ENCODE peak calls at places on chromosomes 7 and 10, in nine cellular contexts. P is A549, H is transverse colon, E is GM12878, Y is ovary, T is sigmoid colon, Z is suprapubic skin, S is stomach, X is upper lobe of left lung. M is an unnamed sample.

GRCh38 chr10:45463244-45464116 is 89.5 kb downstream of the ALOX5 start:
- DNase-seq in Z (no peak), X (no peak), E (no peak), Y (no peak), H (no peak), P (no peak), T (no peak), S (no peak), M (no peak)

GRCh38 chr7:134548877-134549276 is at the start of gene AKR1B15:
- DNase-seq in T (no peak), X (no peak), P (peak), Y (no peak), H (no peak), Z (no peak), E (peak), S (no peak), M (peak)

GRCh38 chr10:73899401-73899780 is 11.5 kb upstream of the PLAU start:
- DNase-seq in P (no peak), E (no peak), Y (no peak), S (no peak), Z (no peak), X (no peak), T (no peak), H (no peak), M (no peak)

GRCh38 chr7:5693529-5693928 is 87.9 kb downstream of the RNF216 start:
- DNase-seq in Z (no peak), T (peak), Y (no peak), X (peak), P (peak), E (peak), H (no peak), S (no peak), M (no peak)

GRCh38 chr10:62812672-62813439 is 3.3 kb downstream of the EGR2 start:
- DNase-seq in S (no peak), P (no peak), T (no peak), Z (no peak), Y (no peak), H (no peak), X (no peak), E (no peak), M (no peak)

GRCh38 chr7:131507592-131508331 is 48.7 kb downstream of the PODXL start:
- DNase-seq in S (peak), E (no peak), Y (peak), X (peak), T (peak), H (peak), P (peak), Z (peak), M (peak)

GRCh38 chr10:4082851-4083250 is 297.8 kb upstream of the KLF6 start:
- DNase-seq in T (no peak), S (no peak), Y (peak), H (no peak), P (no peak), E (no peak), Z (no peak), X (no peak), M (no peak)

GRCh38 chr7:36583318-36583717 is 141.0 kb downstream of the AOAH start:
- DNase-seq in Z (no peak), H (no peak), T (no peak), E (no peak), P (no peak), Y (no peak), X (no peak), S (no peak), M (no peak)

GRCh38 chr10:11011966-11012365 is 5.7 kb upstream of the CELF2 start:
- DNase-seq in X (no peak), E (no peak), H (no peak), S (no peak), P (no peak), Z (no peak), T (no peak), Y (no peak), M (no peak)

GRCh38 chr7:2165610-2166594 is 66.8 kb downstream of the MAD1L1 start:
- DNase-seq in Z (no peak), P (no peak), X (no peak), Y (no peak), H (no peak), T (no peak), S (no peak), E (peak), M (no peak)

GRCh38 chr10:130686680-130687300 is 550.6 kb downstream of the GLRX3 start:
- DNase-seq in X (no peak), Y (no peak), E (no peak), S (no peak), T (no peak), H (no peak), Z (no peak), P (peak), M (no peak)

GRCh38 chr10:16848562-16849154 is 31.4 kb upstream of the RSU1 start:
- DNase-seq in E (no peak), S (no peak), T (no peak), Y (no peak), P (no peak), Z (no peak), H (no peak), X (no peak), M (no peak)

GRCh38 chr7:107318523-107319160 is 149.8 kb downstream of the HBP1 start:
- DNase-seq in P (peak), E (no peak), H (no peak), T (no peak), Y (no peak), S (no peak), Z (no peak), X (no peak), M (no peak)

GRCh38 chr10:101132636-101133473 is 1.8 kb downstream of the TLX1 start:
- DNase-seq in S (no peak), E (no peak), Y (no peak), T (peak), H (no peak), Z (no peak), P (no peak), X (no peak), M (no peak)

GRCh38 chr7:24730018-24730369 is 27.3 kb downstream of the GSDME start:
- DNase-seq in E (no peak), H (no peak), Z (no peak), X (no peak), P (no peak), T (no peak), Y (no peak), S (no peak), M (no peak)

GRCh38 chr7:24729365-24730017 is 27.8 kb downstream of the GSDME start:
- DNase-seq in S (no peak), T (no peak), E (no peak), Z (no peak), X (no peak), P (no peak), Y (no peak), H (no peak), M (no peak)

GRCh38 chr7:24728121-24728500 is 29.2 kb downstream of the GSDME start:
- DNase-seq in Y (peak), Z (no peak), S (no peak), T (no peak), P (no peak), E (no peak), X (no peak), H (no peak), M (no peak)

GRCh38 chr7:24727165-24728120 is 29.8 kb downstream of the GSDME start:
- DNase-seq in Z (no peak), P (no peak), X (no peak), S (no peak), E (no peak), Y (peak), H (no peak), T (no peak), M (no peak)

GRCh38 chr7:24728503-24729364 is 28.5 kb downstream of the GSDME start:
- DNase-seq in Y (no peak), E (no peak), T (no peak), P (no peak), H (no peak), S (no peak), X (no peak), Z (no peak), M (no peak)
- TF ChIP-seq EP300 in Y (no peak), E (no peak), T (no peak), P (no peak), H (no peak), S (no peak), X (no peak), Z (no peak), M (no peak)

DNA sequence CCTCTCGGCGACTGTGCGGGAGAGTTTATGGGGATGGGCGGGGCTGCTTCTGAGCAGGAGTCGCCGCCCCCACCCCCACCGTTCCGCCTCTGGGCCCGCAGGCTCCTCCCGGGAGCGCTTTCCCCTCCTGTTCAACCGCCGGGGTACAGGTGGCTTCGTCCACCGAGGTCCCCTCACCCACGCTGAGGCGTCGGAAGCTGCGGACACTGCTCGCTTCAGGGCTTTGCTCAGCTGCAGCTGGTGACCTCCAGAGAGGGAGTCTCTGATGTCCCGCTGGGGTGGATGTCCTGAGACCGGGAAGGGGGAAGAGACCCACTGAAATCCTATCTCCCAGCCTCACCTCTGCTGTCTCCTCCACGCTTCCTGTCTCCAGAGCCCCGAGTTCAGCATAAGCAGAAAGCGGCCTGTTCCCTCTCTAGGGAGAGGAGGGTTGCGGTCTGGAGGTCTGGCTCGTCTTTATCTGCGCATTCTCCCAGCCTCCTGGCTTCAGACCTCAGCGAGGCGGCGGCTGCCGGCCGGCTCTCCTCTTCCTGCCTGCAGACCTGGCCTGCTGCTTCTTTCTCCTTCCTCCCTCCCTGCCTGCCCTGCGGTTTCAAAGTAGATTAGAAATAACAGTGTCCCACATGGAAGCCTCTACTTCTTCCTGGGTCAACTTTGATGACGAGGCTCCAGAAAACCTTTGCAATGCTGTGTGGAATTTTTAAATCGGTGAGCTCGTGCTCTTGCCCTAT is 1.8 kb downstream of the CYP2E1 start:
- DNase-seq in T (no peak), P (no peak), Y (no peak), E (no peak), Z (no peak), H (no peak), S (peak), X (no peak), M (no peak)
- TF ChIP-seq POLR2A in T (no peak), P (no peak), Y (no peak), E (no peak), Z (no peak), H (no peak), S (no peak), X (no peak), M (no peak)

DNA sequence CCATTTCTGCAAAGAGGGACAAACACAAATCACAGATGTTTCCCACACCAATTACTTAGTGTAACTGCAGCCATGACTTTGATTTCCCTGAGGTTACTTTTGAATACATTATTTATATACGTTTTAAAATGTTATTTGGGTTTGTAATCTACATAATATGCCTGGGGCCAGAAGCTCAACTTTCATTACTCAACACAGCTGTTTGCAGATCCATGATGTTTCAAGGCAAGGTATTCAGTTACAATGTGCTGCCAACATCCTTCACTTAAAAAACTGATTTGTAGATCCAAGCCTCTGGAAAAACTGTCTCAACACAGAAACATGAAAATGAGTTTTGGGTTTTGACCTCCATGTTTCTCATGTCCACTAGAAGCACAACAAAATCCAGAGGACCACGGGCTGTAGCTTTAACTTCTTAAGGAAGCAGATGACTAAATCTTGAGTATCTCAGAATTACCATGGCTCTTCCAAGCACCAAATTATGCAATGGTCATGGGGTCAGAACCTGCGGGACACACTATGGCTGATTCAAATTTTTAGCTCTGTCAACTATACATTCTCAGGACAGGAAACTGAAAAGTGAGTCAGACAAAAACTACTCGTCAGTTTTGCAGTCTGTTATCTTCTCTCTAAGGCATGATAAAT is 247.0 kb upstream of the GRB10 start:
- DNase-seq in Z (no peak), Y (no peak), T (no peak), X (no peak), E (no peak), S (no peak), P (no peak), H (no peak), M (no peak)
- H3K4me3 ChIP-seq in Z (no peak), Y (no peak), T (no peak), X (no peak), E (no peak), S (no peak), P (no peak), H (no peak), M (no peak)

DNA sequence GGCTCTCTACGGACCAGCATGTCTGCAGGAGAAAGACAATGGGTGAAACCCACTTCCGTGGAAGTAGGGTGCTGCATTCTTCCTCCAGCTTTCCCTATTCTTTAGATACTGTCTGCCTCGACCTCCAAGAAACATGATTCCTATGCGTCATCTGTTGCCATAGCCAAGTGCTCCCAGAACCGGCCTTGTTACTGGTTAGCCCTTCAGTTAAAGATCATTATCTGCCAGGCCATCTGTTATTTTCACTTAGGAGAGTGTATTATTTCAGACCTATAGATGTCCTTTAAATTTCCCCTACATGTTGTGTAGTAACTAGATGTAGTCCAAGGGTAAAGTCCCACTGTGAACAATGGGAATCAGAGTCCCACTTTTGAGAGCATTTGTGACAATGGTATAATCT is 89.0 kb upstream of the KIAA1217 start:
- DNase-seq in Y (no peak), T (no peak), P (no peak), H (no peak), S (no peak), X (no peak), Z (no peak), E (no peak), M (no peak)
- TF ChIP-seq EP300 in Y (no peak), T (no peak), P (no peak), H (no peak), S (no peak), X (no peak), Z (no peak), E (no peak), M (no peak)

M was measured in tibial nerve.